ENCODE peak calls at places on chromosomes 13 and 19, in eight cellular contexts. Q is upper lobe of left lung, F is tibial nerve, I is uterus, L is A549, T is heart right ventricle, D is brain microvascular endothelial cell, Y is mammary epithelial cell. H is an unnamed sample.

GRCh38 chr19:48720251-48720612 is 707 bp upstream of the MAMSTR start:
- DNase-seq in Q (no peak), F (no peak), I (no peak), L (no peak), T (no peak), D (no peak), Y (no peak), H (peak)

GRCh38 chr13:100300708-100301107 is 211.8 kb downstream of the PCCA start:
- DNase-seq in Q (no peak), F (no peak), I (no peak), L (no peak), T (no peak), D (no peak), Y (peak), H (no peak)

GRCh38 chr13:59690857-59691500 is 472.7 kb downstream of the DIAPH3 start:
- DNase-seq in Q (no peak), F (no peak), I (no peak), L (no peak), T (no peak), D (peak), Y (no peak), H (no peak)

GRCh38 chr19:44891016-44891882 is at the start of gene TOMM40:
- DNase-seq in Q (no peak), F (peak), I (peak), L (peak), T (no peak), D (peak), Y (no peak), H (peak)

GRCh38 chr13:51122868-51123267 is 11.8 kb upstream of the C13orf42 start:
- DNase-seq in Q (no peak), F (no peak), I (no peak), L (no peak), T (no peak), D (no peak), Y (no peak), H (no peak)

GRCh38 chr19:41264581-41265375 is 606 bp downstream of the HNRNPUL1 start:
- DNase-seq in Q (peak), F (no peak), I (peak), L (peak), T (peak), D (peak), Y (peak), H (peak)

GRCh38 chr13:95251641-95252040 is 49.6 kb downstream of the ABCC4 start:
- DNase-seq in Q (no peak), F (no peak), I (no peak), L (no peak), T (no peak), D (no peak), Y (no peak), H (no peak)

GRCh38 chr13:47480121-47480520 is 521.0 kb downstream of the SUCLA2 start:
- DNase-seq in Q (no peak), F (no peak), I (no peak), L (no peak), T (no peak), D (peak), Y (peak), H (no peak)

GRCh38 chr19:54209748-54210494 is 9.3 kb downstream of the RPS9 start:
- DNase-seq in Q (peak), F (peak), I (peak), L (peak), T (peak), D (peak), Y (peak), H (peak)

GRCh38 chr13:40666905-40667621 is 622 bp upstream of the FOXO1 start:
- DNase-seq in Q (peak), F (peak), I (peak), L (peak), T (peak), D (no peak), Y (no peak), H (peak)

GRCh38 chr19:50669319-50670101 is 20.3 kb downstream of the C19orf81 start:
- DNase-seq in Q (no peak), F (no peak), I (no peak), L (peak), T (no peak), D (no peak), Y (no peak), H (no peak)

GRCh38 chr19:5957132-5957531 is 20.8 kb downstream of the RANBP3 start:
- DNase-seq in Q (no peak), F (no peak), I (no peak), L (no peak), T (no peak), D (no peak), Y (no peak), H (no peak)

GRCh38 chr19:50822661-50823208 is 852 bp downstream of the KLK1 start:
- DNase-seq in Q (no peak), F (no peak), I (no peak), L (no peak), T (no peak), D (no peak), Y (no peak), H (no peak)

GRCh38 chr19:4310247-4311121 is 6.1 kb downstream of the FSD1 start:
- DNase-seq in Q (no peak), F (no peak), I (no peak), L (no peak), T (no peak), D (no peak), Y (no peak), H (no peak)

GRCh38 chr19:2804156-2805004 is 15.3 kb upstream of the ZNF554 start:
- DNase-seq in Q (no peak), F (no peak), I (no peak), L (no peak), T (no peak), D (no peak), Y (no peak), H (no peak)

GRCh38 chr13:103188688-103189326 is 122.6 kb upstream of the SLC10A2 start:
- DNase-seq in Q (no peak), F (no peak), I (no peak), L (peak), T (no peak), D (no peak), Y (peak), H (no peak)

GRCh38 chr13:100485265-100485664 is 103.3 kb downstream of the GGACT start:
- DNase-seq in Q (no peak), F (no peak), I (no peak), L (no peak), T (no peak), D (no peak), Y (no peak), H (no peak)

GRCh38 chr13:110653851-110654250 is 38.5 kb downstream of the NAXD start:
- DNase-seq in Q (no peak), F (no peak), I (no peak), L (no peak), T (no peak), D (no peak), Y (no peak), H (no peak)

GRCh38 chr13:110663044-110663443 is 42.9 kb downstream of the CARS2 start:
- DNase-seq in Q (no peak), F (no peak), I (no peak), L (no peak), T (no peak), D (no peak), Y (no peak), H (no peak)

GRCh38 chr19:32041681-32042292 is 303.6 kb upstream of the ZNF507 start:
- DNase-seq in Q (peak), F (no peak), I (peak), L (peak), T (peak), D (peak), Y (peak), H (peak)

GRCh38 chr13:98451676-98452105 is 125.2 kb downstream of the STK24 start:
- DNase-seq in Q (no peak), F (peak), I (peak), L (no peak), T (peak), D (peak), Y (no peak), H (peak)

GRCh38 chr13:28412981-28413380 is 81.9 kb downstream of the FLT1 start:
- DNase-seq in Q (peak), F (no peak), I (no peak), L (no peak), T (peak), D (no peak), Y (no peak), H (peak)

GRCh38 chr19:41701401-41702075 is 6.9 kb upstream of the CEACAM5 start:
- DNase-seq in Q (peak), F (no peak), I (no peak), L (peak), T (no peak), D (no peak), Y (no peak), H (no peak)

GRCh38 chr13:84136582-84136981 is 254.3 kb upstream of the SLITRK1 start:
- DNase-seq in Q (no peak), F (no peak), I (no peak), L (no peak), T (no peak), D (no peak), Y (no peak), H (no peak)

GRCh38 chr19:43446746-43447489 is 18.5 kb downstream of the LYPD3 start:
- DNase-seq in Q (peak), F (peak), I (peak), L (peak), T (peak), D (peak), Y (peak), H (peak)

GRCh38 chr19:46985532-46986415 is 33.9 kb upstream of the NPAS1 start:
- DNase-seq in Q (no peak), F (no peak), I (no peak), L (no peak), T (no peak), D (no peak), Y (no peak), H (no peak)

GRCh38 chr13:44199627-44200207 is 173.9 kb upstream of the SERP2 start:
- DNase-seq in Q (peak), F (no peak), I (no peak), L (no peak), T (no peak), D (no peak), Y (no peak), H (peak)

GRCh38 chr19:23790641-23791488 is 32.2 kb upstream of the ZNF681 start:
- DNase-seq in Q (no peak), F (no peak), I (no peak), L (no peak), T (no peak), D (no peak), Y (no peak), H (no peak)

GRCh38 chr19:31214997-31215396 is 134.2 kb downstream of the TSHZ3 start:
- DNase-seq in Q (no peak), F (no peak), I (no peak), L (no peak), T (no peak), D (no peak), Y (peak), H (no peak)

GRCh38 chr19:8306235-8307054 is 1.7 kb downstream of the CD320 start:
- DNase-seq in Q (peak), F (no peak), I (peak), L (no peak), T (peak), D (no peak), Y (no peak), H (no peak)

GRCh38 chr19:6087074-6087506 is 23.2 kb downstream of the RFX2 start:
- DNase-seq in Q (no peak), F (no peak), I (no peak), L (no peak), T (no peak), D (no peak), Y (no peak), H (no peak)

GRCh38 chr13:44758595-44759221 is 182.6 kb upstream of the TSC22D1 start:
- DNase-seq in Q (no peak), F (no peak), I (no peak), L (no peak), T (no peak), D (peak), Y (peak), H (no peak)

GRCh38 chr13:31001647-31002046 is 69.2 kb downstream of the TEX26 start:
- DNase-seq in Q (peak), F (no peak), I (no peak), L (no peak), T (no peak), D (peak), Y (no peak), H (no peak)

GRCh38 chr19:8342316-8342683 is 762 bp downstream of the KANK3 start:
- DNase-seq in Q (no peak), F (no peak), I (no peak), L (no peak), T (no peak), D (no peak), Y (no peak), H (no peak)

GRCh38 chr13:113579686-113580085 is 4.9 kb upstream of the TFDP1 start:
- DNase-seq in Q (no peak), F (no peak), I (no peak), L (no peak), T (no peak), D (no peak), Y (no peak), H (no peak)

GRCh38 chr13:79423801-79424642 is 18.0 kb upstream of the RBM26 start:
- DNase-seq in Q (no peak), F (no peak), I (no peak), L (no peak), T (no peak), D (no peak), Y (no peak), H (no peak)
- H3K27ac ChIP-seq in Q (no peak), F (no peak), I (no peak), L (no peak), T (no peak), D (no peak), Y (no peak), H (no peak)

GRCh38 chr19:34471906-34472305 is 9.7 kb upstream of the WTIP start:
- DNase-seq in Q (no peak), F (no peak), I (no peak), L (no peak), T (no peak), D (no peak), Y (no peak), H (no peak)
- H3K4me3 ChIP-seq in Q (no peak), F (no peak), I (no peak), L (no peak), T (no peak), D (no peak), Y (no peak), H (no peak)

DNA sequence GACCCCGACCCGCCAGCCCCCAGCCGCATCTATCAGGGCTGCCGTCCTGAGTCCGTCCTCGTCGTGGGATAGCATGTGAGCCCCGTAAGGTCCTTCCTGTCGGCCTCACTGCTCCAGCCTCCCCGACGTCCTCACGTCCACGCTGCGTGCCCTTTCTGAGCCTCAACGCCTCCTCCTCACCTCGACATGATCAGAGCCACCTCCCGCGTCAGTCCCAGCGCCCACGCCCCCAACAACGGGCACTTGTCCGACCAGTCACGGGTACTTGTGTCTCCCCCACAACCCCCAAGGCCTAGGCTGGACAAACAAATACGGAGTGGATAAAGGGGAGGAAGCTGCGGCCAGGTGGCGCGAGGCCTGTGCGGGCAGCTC is 665 bp downstream of the ZNF497 start:
- DNase-seq in Q (peak), F (no peak), I (no peak), L (peak), T (peak), D (no peak), Y (no peak), H (peak)
- TF ChIP-seq CTCF in Q (no peak), F (no peak), I (no peak), L (no peak), T (peak), D (no peak), Y (peak), H (no peak)

GRCh38 chr19:15296353-15296752 is 36.0 kb downstream of the BRD4 start:
- DNase-seq in Q (no peak), F (no peak), I (no peak), L (no peak), T (peak), D (no peak), Y (no peak), H (peak)
- H3K27ac ChIP-seq in Q (peak), F (peak), I (peak), L (peak), T (no peak), D (peak), Y (no peak), H (peak)

DNA sequence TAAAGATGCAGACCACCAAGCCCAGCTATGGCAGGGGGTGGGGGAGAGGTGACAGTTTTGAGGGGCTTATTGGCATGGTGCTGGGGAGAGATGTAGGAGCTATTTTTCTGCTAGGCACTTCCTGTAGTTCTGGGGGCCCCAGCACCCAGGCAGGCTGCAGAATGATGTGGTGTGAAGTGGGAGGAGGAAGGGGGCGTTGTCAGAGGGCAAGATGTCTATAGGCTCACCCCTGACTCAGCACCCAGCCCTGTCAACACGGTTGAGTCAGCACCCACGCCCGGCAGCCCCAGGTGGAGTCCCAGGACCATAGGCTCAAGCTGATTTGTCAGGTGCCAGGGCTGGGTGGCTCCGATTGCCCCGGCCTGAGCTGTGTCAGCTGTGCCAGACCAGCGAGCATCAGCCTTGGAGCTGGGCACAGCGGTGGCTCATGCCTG is 5.8 kb downstream of the KLF2 start:
- DNase-seq in Q (peak), F (no peak), I (peak), L (peak), T (peak), D (peak), Y (peak), H (peak)
- H3K4me3 ChIP-seq in Q (no peak), F (no peak), I (no peak), L (no peak), T (no peak), D (no peak), Y (no peak), H (no peak)

DNA sequence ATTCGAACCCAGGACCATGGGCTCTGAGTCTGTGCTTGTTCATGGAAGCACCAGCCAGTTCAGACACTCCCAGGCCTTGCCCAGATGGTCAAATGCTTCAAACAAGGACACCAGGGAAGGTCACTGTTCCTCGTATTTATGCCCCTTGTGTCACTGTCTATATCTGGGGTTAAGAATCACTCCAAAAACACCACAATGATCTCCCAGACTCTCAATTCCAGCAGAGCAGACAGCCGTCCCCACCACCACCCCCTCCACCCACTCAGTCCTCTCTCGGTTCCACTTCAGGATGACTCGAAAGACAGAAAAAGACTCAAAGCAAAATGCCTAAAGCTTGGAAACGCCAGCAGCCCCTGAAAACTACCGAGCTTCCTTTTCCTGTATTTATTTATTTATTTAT is 79.0 kb downstream of the INSR start:
- DNase-seq in Q (no peak), F (no peak), I (no peak), L (no peak), T (no peak), D (no peak), Y (no peak), H (no peak)
- TF ChIP-seq CTCF in Q (no peak), F (no peak), I (no peak), L (no peak), T (no peak), D (no peak), Y (no peak), H (no peak)

GRCh38 chr13:33231339-33231738 is 54.2 kb downstream of the STARD13 start:
- DNase-seq in Q (no peak), F (no peak), I (no peak), L (no peak), T (no peak), D (no peak), Y (no peak), H (no peak)

GRCh38 chr13:33235078-33235477 is 50.5 kb downstream of the STARD13 start:
- DNase-seq in Q (no peak), F (no peak), I (no peak), L (no peak), T (no peak), D (peak), Y (no peak), H (no peak)

GRCh38 chr13:33230178-33230881 is 55.2 kb downstream of the STARD13 start:
- DNase-seq in Q (no peak), F (no peak), I (no peak), L (no peak), T (no peak), D (peak), Y (no peak), H (no peak)

GRCh38 chr13:33233547-33233946 is 52.0 kb downstream of the STARD13 start:
- DNase-seq in Q (no peak), F (no peak), I (no peak), L (no peak), T (peak), D (no peak), Y (no peak), H (peak)

DNA sequence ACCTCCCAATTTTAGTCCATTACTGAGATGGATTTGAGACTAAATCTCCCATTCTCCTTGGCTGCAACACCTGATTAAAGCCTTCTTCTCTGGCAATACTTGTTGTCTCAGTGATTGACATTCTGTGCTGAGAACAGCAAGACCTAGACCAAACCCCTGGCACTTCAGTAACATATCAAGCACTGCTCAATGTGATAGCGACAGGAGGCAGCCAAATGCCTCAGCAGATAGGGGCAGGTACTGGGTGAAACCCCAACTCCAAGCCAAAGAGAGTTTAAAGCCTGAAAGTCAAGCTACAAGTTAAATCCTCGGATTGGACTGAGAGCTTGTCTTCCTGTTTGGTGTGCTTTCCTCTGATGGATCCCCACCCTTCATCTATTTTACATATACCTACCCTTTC is 52.7 kb downstream of the STARD13 start:
- DNase-seq in Q (no peak), F (no peak), I (no peak), L (no peak), T (no peak), D (no peak), Y (no peak), H (no peak)
- H3K27ac ChIP-seq in Q (no peak), F (peak), I (no peak), L (no peak), T (no peak), D (no peak), Y (no peak), H (peak)

DNA sequence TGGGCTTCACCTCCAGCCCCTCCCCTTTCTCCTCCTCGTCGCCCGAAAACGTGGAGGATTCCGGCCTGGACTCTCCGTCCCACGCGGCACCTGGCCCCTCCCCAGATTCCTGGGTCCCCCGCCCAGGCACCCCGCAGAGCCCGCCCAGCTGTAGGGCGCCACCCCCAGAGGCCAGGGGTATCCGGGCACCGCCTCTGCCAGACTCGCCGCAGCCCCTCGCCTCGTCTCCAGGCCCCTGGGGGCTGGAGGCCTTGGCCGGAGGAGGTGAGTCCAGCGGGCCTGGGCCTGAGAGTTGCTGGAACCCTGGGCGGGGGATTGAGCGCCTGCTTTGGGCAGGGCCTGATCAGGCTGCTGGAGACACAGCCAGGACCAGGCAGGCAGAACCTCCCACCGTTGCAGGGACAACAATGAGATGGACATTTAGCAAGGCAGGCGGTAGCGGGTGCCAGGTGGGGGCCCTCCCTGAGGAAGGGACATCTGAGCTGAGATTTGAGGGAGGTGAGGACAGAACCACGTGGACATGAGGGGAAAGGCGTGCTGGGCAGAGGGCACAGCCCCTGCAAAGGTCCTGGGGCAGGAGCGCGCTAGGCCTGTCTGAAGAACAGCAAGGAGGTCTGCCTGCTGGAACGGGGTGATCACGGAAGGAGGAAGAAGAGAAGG is 16.2 kb upstream of the B3GNT3 start:
- DNase-seq in Q (no peak), F (no peak), I (no peak), L (no peak), T (no peak), D (no peak), Y (no peak), H (no peak)
- H3K4me3 ChIP-seq in Q (peak), F (peak), I (no peak), L (peak), T (no peak), D (peak), Y (peak), H (peak)